ENCODE peak calls at places on chromosomes 7 and 10, in eight cellular contexts. H is PC-9, D is BJ, Y is foreskin fibroblast, K is mammary epithelial cell, F is NB4, I is WERI-Rb-1, G is choroid plexus epithelial cell. J is an unnamed sample.
A peak's percentile ranks its signal among the peaks of the same experiment; 100 is the strongest.

GRCh38 chr10:131435760-131436448 is 124.4 kb upstream of the TCERG1L start:
- DNase-seq in F (no peak), I (no peak), G (no peak), Y (peak; percentile 2), H (no peak), K (no peak), D (no peak), J (no peak)

GRCh38 chr10:71143170-71143569 is 69.2 kb upstream of the UNC5B start:
- DNase-seq in D (no peak), G (no peak), I (no peak), H (no peak), Y (no peak), K (no peak), F (no peak), J (no peak)

GRCh38 chr7:38223311-38223710 is 45.3 kb downstream of the STARD3NL start:
- DNase-seq in I (no peak), K (no peak), F (peak; percentile 80), H (no peak), G (no peak), Y (no peak), D (no peak), J (no peak)

GRCh38 chr10:71092812-71093391 is 119.5 kb upstream of the UNC5B start:
- DNase-seq in G (no peak), H (no peak), Y (no peak), I (peak; percentile 6), F (no peak), D (no peak), K (no peak), J (no peak)

GRCh38 chr7:140744005-140744404 is 47.5 kb downstream of the NDUFB2 start:
- DNase-seq in H (no peak), G (no peak), I (no peak), K (no peak), F (no peak), D (no peak), Y (no peak), J (no peak)

GRCh38 chr10:11927746-11928145 is 104.6 kb downstream of the PROSER2 start:
- DNase-seq in F (no peak), G (no peak), K (no peak), I (no peak), D (no peak), Y (no peak), H (no peak), J (no peak)

GRCh38 chr10:67878133-67878532 is 6.3 kb upstream of the SIRT1 start:
- DNase-seq in G (no peak), H (no peak), I (no peak), D (no peak), F (no peak), K (no peak), Y (no peak), J (no peak)

GRCh38 chr10:75648854-75649253 is 217.4 kb downstream of the LRMDA start:
- DNase-seq in F (peak; percentile 19), K (no peak), G (no peak), H (no peak), I (no peak), Y (no peak), D (no peak), J (no peak)

GRCh38 chr7:44251851-44252250 is 51.1 kb downstream of the YKT6 start:
- DNase-seq in F (no peak), G (no peak), Y (no peak), K (no peak), D (no peak), I (no peak), H (no peak), J (no peak)

GRCh38 chr7:28773423-28774129 is 184.6 kb downstream of the TRIL start:
- DNase-seq in G (no peak), K (no peak), Y (no peak), I (no peak), H (no peak), F (no peak), D (no peak), J (no peak)

GRCh38 chr7:32506266-32507054 is 11.2 kb downstream of the AVL9 start:
- DNase-seq in H (no peak), G (peak; percentile 94), I (no peak), Y (peak; percentile 92), D (peak; percentile 44), F (peak; percentile 88), K (peak; percentile 92), J (no peak)

GRCh38 chr10:184911-185310 is 49.7 kb downstream of the ZMYND11 start:
- DNase-seq in F (no peak), Y (peak; percentile 50), D (no peak), G (peak; percentile 32), K (peak; percentile 42), I (no peak), H (no peak), J (no peak)

GRCh38 chr7:19020711-19021110 is 96.7 kb downstream of the TWIST1 start:
- DNase-seq in K (peak; percentile 72), I (no peak), F (no peak), Y (no peak), G (no peak), H (peak; percentile 28), D (no peak), J (no peak)

GRCh38 chr7:132398253-132398913 is 177.9 kb downstream of the PLXNA4 start:
- DNase-seq in Y (no peak), I (peak; percentile 82), H (peak; percentile 3), D (no peak), K (no peak), G (no peak), F (no peak), J (no peak)

GRCh38 chr10:44382981-44383748 is 1.7 kb downstream of the CXCL12 start:
- DNase-seq in D (no peak), G (no peak), F (no peak), H (no peak), Y (no peak), K (no peak), I (no peak), J (no peak)

GRCh38 chr7:12490105-12490688 is 80.3 kb upstream of the SCIN start:
- DNase-seq in K (peak; percentile 14), H (peak; percentile 53), Y (peak; percentile 47), F (peak; percentile 38), G (peak; percentile 51), D (no peak), I (no peak), J (no peak)

GRCh38 chr10:25815236-25815635 is 118.8 kb upstream of the MYO3A start:
- DNase-seq in K (no peak), I (no peak), D (no peak), F (no peak), Y (no peak), G (peak; percentile 8), H (no peak), J (no peak)

DNA sequence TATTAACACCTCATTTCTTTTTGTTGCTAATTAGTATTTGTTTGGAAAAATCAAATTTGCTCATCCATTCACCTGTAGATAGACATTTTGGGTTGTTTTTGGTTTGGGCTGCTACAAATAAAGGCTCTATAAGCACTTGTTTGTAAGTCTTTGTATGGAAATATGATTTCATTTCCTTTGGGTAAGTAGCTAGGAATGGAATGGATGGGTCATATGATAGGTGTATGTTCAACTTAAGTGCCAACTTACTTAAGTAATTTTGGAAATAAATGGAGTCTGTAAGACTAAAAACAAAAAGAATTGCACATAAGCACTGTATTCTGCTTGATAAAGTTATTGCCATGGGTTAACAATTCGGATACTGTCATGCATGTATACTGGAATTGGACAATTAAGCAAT is 157.7 kb upstream of the NAMPT start:
- DNase-seq in D (no peak), F (no peak), H (no peak), I (no peak), Y (no peak), K (no peak), G (no peak), J (no peak)
- TF ChIP-seq CTCF in D (no peak), F (no peak), H (no peak), I (no peak), Y (no peak), K (no peak), G (no peak), J (no peak)

DNA sequence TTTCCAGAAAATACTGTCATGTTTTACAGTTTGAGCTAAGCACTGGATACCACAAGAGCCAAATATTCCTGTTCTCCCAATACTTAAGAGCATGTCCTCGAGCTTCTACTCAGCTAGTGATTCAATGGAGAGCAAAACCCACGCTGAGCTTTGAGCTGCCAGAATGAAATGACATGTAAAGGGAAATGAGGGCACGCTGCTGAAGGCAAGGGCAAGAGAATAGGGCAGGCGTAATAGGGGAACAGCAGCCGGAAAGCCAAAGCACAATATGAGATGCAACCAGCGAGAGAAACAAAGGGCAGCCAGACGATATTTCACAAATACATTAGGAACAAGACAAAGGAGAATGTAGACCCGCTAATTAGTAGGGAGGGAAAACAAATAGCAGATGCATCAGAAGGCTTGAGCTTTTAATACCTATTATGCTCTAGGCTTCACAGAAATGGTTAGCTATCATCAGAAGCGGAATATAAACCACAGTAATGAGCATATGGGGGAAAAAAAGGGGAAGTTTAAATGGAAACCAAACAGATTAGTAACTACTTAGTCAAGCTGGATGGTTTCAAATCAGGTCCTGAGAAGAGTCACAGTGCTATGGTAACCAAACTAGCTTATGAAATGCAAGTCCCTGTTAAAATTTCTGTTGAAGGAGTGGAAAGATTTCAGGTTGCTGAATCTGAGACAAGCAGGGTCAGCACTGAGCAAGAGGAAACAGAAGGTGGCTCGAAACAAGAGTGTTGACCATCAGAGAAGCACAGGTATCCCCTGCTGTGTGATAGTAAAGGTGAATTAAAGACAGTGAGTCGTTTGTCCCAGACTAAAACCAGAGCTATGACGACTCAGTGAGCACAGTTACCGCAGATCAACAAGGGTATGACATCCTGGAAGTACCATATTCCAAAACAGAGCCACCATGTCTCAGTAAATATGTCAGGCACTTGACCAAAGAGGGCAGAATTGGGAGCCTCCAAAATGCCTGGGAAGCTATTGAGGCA is 497.0 kb upstream of the CELF2 start:
- DNase-seq in F (peak; percentile 16), H (no peak), D (no peak), K (no peak), Y (peak; percentile 36), G (no peak), I (no peak), J (no peak)
- H3K4me3 ChIP-seq in F (no peak overlapping the region), H (no peak overlapping the region), D (no peak overlapping the region), K (no peak overlapping the region), Y (no peak overlapping the region), G (no peak overlapping the region), I (no peak overlapping the region), J (no peak overlapping the region)

DNA sequence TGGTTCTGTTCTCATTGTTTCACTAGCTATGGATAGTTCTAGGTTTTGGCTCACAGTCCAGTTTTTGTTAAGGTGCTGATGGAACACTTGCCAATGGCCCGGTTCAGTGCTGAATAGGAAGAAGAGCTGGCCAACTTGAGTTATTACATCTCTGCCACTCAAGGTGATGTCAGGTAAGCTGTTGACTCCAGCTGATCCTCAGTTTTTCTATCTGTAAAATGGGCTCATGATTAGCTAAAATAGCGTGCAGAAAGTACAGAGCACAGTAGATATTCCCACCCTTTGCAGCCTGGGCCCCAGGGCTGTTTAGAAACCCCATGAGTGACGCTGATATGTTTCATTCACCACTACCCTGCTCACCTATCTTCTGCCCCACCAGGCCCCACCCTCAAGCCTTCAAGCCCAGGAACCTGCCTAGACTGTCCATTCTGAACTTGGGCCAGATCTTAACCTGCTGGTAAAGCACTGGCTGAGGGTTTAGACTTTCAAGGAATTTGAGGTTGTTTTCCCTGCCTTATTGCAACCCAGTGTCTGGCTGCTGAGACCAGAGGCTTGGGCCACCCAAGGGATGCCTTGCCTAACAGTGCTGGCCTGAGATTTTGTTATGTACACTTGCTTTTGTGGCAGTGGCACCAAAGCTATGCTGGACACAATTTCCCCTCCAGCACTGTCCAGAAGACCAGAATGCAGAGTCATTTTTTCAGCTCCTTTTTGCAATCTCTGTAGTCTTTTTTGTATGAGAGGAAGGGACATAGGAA is 378.2 kb upstream of the ZMIZ1 start:
- DNase-seq in D (no peak), F (no peak), H (no peak), Y (no peak), I (no peak), K (no peak), G (no peak), J (no peak)
- TF ChIP-seq CTCF in D (no peak), F (no peak), H (no peak), Y (no peak), I (no peak), K (no peak), G (no peak), J (no peak)

GRCh38 chr10:117136391-117136975 is 1.6 kb downstream of the VAX1 start:
- DNase-seq in I (no peak), H (no peak), G (no peak), D (no peak), Y (no peak), K (no peak), F (no peak), J (no peak)
- H3K4me3 ChIP-seq in I (peak overlapping the region; percentile 81), H (no peak overlapping the region), G (no peak overlapping the region), D (peak overlapping the region; percentile 44), Y (no peak overlapping the region), K (no peak overlapping the region), F (no peak overlapping the region), J (peak overlapping the region; percentile 65)

J was measured in dorsolateral prefrontal cortex.